ENCODE peak calls at places on chromosome 5, in four cellular contexts. One of them, this sample, is unnamed.

GRCh38 chr5:172007153-172007794 is 836 bp upstream of the FBXW11 start:
- DNase-seq in NCI-H748 treated with DMSO at 0.1 percent for 48 hours: no peak
- DNase-seq in T follicular helper cell: no peak
- DNase-seq in WTC11: no peak
- DNase-seq in this sample: no peak

GRCh38 chr5:68225911-68226563 is 10.5 kb downstream of the PIK3R1 start:
- DNase-seq in WTC11: no peak
- DNase-seq in NCI-H748 treated with DMSO at 0.1 percent for 48 hours: no peak
- DNase-seq in T follicular helper cell: no peak
- DNase-seq in this sample: no peak

GRCh38 chr5:157772077-157772613 is 28.6 kb downstream of the LSM11 start:
- DNase-seq in NCI-H748 treated with DMSO at 0.1 percent for 48 hours: no peak
- DNase-seq in T follicular helper cell: no peak
- DNase-seq in WTC11: no peak
- DNase-seq in this sample: no peak

GRCh38 chr5:61330879-61331406 is 1.1 kb upstream of the ZSWIM6 start:
- DNase-seq in NCI-H748 treated with DMSO at 0.1 percent for 48 hours: peak
- DNase-seq in WTC11: peak
- DNase-seq in T follicular helper cell: peak
- DNase-seq in this sample: no peak

GRCh38 chr5:37554938-37555337 is 175.8 kb downstream of the WDR70 start:
- DNase-seq in WTC11: no peak
- DNase-seq in T follicular helper cell: no peak
- DNase-seq in NCI-H748 treated with DMSO at 0.1 percent for 48 hours: peak
- DNase-seq in this sample: no peak

GRCh38 chr5:172123269-172123692 is 64.7 kb downstream of the STK10 start:
- DNase-seq in WTC11: no peak
- DNase-seq in T follicular helper cell: no peak
- DNase-seq in NCI-H748 treated with DMSO at 0.1 percent for 48 hours: no peak
- DNase-seq in this sample: no peak

GRCh38 chr5:120604898-120605297 is 140.8 kb downstream of the PRR16 start:
- DNase-seq in WTC11: no peak
- DNase-seq in NCI-H748 treated with DMSO at 0.1 percent for 48 hours: no peak
- DNase-seq in T follicular helper cell: no peak
- DNase-seq in this sample: no peak

GRCh38 chr5:40680741-40681350 is 1.1 kb downstream of the PTGER4 start:
- DNase-seq in WTC11: peak
- DNase-seq in NCI-H748 treated with DMSO at 0.1 percent for 48 hours: no peak
- DNase-seq in T follicular helper cell: peak
- DNase-seq in this sample: no peak

This sample was measured in iPS DF 6.9.